ENCODE peak calls at places on chromosome 2, in six cellular contexts. Q is caudate nucleus; F is CD4-positive, CD25-positive, alpha-beta regulatory T cell; R is CD4-positive, alpha-beta T cell; M is cardiac fibroblast; A is T-helper 2 cell. D is an unnamed sample.

GRCh38 chr2:26588576-26588975 is 52.6 kb downstream of the CIB4 start:
- DNase-seq in Q (no peak), F (no peak), R (no peak), M (no peak), A (no peak), D (no peak)

GRCh38 chr2:55408946-55409868 is 10.4 kb downstream of the CCDC88A start:
- DNase-seq in Q (no peak), F (no peak), R (no peak), M (peak; percentile 37), A (no peak), D (no peak)

GRCh38 chr2:190849774-190850173 is 30.8 kb upstream of the GLS start:
- DNase-seq in Q (no peak), F (no peak), R (no peak), M (peak; percentile 89), A (no peak), D (no peak)

GRCh38 chr2:238509151-238509820 is 82.6 kb downstream of the ASB1 start:
- DNase-seq in Q (no peak), F (no peak), R (no peak), M (peak; percentile 47), A (no peak), D (no peak)

GRCh38 chr2:10608273-10608672 is 81.5 kb downstream of the NOL10 start:
- DNase-seq in Q (no peak), F (no peak), R (no peak), M (no peak), A (no peak), D (no peak)

GRCh38 chr2:125033871-125034270 is 1008.8 kb downstream of the CNTNAP5 start:
- DNase-seq in Q (no peak), F (no peak), R (no peak), M (no peak), A (no peak), D (no peak)

GRCh38 chr2:235135990-235136561 is 184.3 kb downstream of the SH3BP4 start:
- DNase-seq in Q (peak; percentile 71), F (no peak), R (peak; percentile 3), M (peak; percentile 88), A (peak; percentile 33), D (peak; percentile 42)

GRCh38 chr2:28227498-28227897 is 165.2 kb upstream of the FOSL2 start:
- DNase-seq in Q (no peak), F (no peak), R (no peak), M (no peak), A (no peak), D (no peak)

GRCh38 chr2:6072757-6073156 is 380.6 kb downstream of the SOX11 start:
- DNase-seq in Q (no peak), F (no peak), R (no peak), M (no peak), A (no peak), D (no peak)

D was measured in effector memory CD8-positive, alpha-beta T cell.